ENCODE peak calls at places on chromosomes 5 and 9, in four cellular contexts. One of them, this sample, is unnamed.

GRCh38 chr5:153569036-153569435 is 78.6 kb downstream of the GRIA1 start:
- DNase-seq in HEK293T: no peak
- DNase-seq in HepG2: no peak
- DNase-seq in WTC11: no peak
- DNase-seq in this sample: no peak

GRCh38 chr5:60382761-60383160 is 317.2 kb downstream of the DEPDC1B start:
- DNase-seq in HepG2: no peak
- DNase-seq in WTC11: no peak
- DNase-seq in HEK293T: peak
- DNase-seq in this sample: no peak

GRCh38 chr5:81482595-81482994 is 88.7 kb upstream of the ACOT12 start:
- DNase-seq in WTC11: no peak
- DNase-seq in HepG2: no peak
- DNase-seq in HEK293T: no peak
- DNase-seq in this sample: no peak

GRCh38 chr9:128414461-128414860 is 6.2 kb upstream of the CERCAM start:
- DNase-seq in HepG2: peak
- DNase-seq in HEK293T: no peak
- DNase-seq in WTC11: no peak
- DNase-seq in this sample: peak

GRCh38 chr9:25613709-25614108 is 64.5 kb downstream of the TUSC1 start:
- DNase-seq in WTC11: no peak
- DNase-seq in HepG2: no peak
- DNase-seq in HEK293T: no peak
- DNase-seq in this sample: no peak

GRCh38 chr5:80481019-80481893 is 6.6 kb upstream of the FAM151B start:
- DNase-seq in WTC11: peak
- DNase-seq in HEK293T: peak
- DNase-seq in HepG2: peak
- DNase-seq in this sample: peak

GRCh38 chr9:33211695-33212393 is 28.1 kb upstream of the SPINK4 start:
- DNase-seq in WTC11: peak
- DNase-seq in HepG2: no peak
- DNase-seq in HEK293T: peak
- DNase-seq in this sample: no peak

GRCh38 chr9:35962126-35962906 is 4.4 kb upstream of the OR2S2 start:
- DNase-seq in HepG2: no peak
- DNase-seq in HEK293T: no peak
- DNase-seq in WTC11: peak
- DNase-seq in this sample: no peak

GRCh38 chr5:88677943-88678779 is 204.8 kb downstream of the MEF2C start:
- DNase-seq in WTC11: peak
- DNase-seq in HepG2: no peak
- DNase-seq in HEK293T: no peak
- DNase-seq in this sample: no peak

GRCh38 chr9:136010615-136011341 is 49.6 kb upstream of the UBAC1 start:
- DNase-seq in HepG2: no peak
- DNase-seq in HEK293T: no peak
- DNase-seq in WTC11: peak
- DNase-seq in this sample: no peak

GRCh38 chr5:126376443-126376842 is 46.8 kb upstream of the GRAMD2B start:
- DNase-seq in HEK293T: no peak
- DNase-seq in HepG2: no peak
- DNase-seq in WTC11: no peak
- DNase-seq in this sample: no peak

GRCh38 chr5:99037668-99038067 is 108.9 kb upstream of the CHD1 start:
- DNase-seq in HEK293T: no peak
- DNase-seq in WTC11: peak
- DNase-seq in HepG2: peak
- DNase-seq in this sample: no peak

GRCh38 chr5:107518219-107519015 is 152.3 kb downstream of the EFNA5 start:
- DNase-seq in HepG2: no peak
- DNase-seq in HEK293T: no peak
- DNase-seq in WTC11: no peak
- DNase-seq in this sample: no peak

GRCh38 chr5:123672067-123672466 is 160.1 kb downstream of the CSNK1G3 start:
- DNase-seq in HepG2: no peak
- DNase-seq in HEK293T: no peak
- DNase-seq in WTC11: no peak
- DNase-seq in this sample: no peak

GRCh38 chr5:112735702-112736101 is 2.0 kb upstream of the APC start:
- DNase-seq in HepG2: no peak
- DNase-seq in HEK293T: no peak
- DNase-seq in WTC11: no peak
- DNase-seq in this sample: no peak

GRCh38 chr5:147415663-147416062 is 94.2 kb downstream of the DPYSL3 start:
- DNase-seq in HEK293T: no peak
- DNase-seq in WTC11: no peak
- DNase-seq in HepG2: no peak
- DNase-seq in this sample: no peak

GRCh38 chr5:143696920-143697319 is 115.0 kb upstream of the HMHB1 start:
- DNase-seq in HepG2: no peak
- DNase-seq in HEK293T: no peak
- DNase-seq in WTC11: no peak
- DNase-seq in this sample: no peak

GRCh38 chr5:79544136-79544535 is 30.2 kb upstream of the HOMER1 start:
- DNase-seq in HepG2: no peak
- DNase-seq in WTC11: no peak
- DNase-seq in HEK293T: no peak
- DNase-seq in this sample: no peak

GRCh38 chr9:127336086-127336485 is 60.9 kb upstream of the SLC2A8 start:
- DNase-seq in HEK293T: no peak
- DNase-seq in WTC11: no peak
- DNase-seq in HepG2: no peak
- DNase-seq in this sample: no peak

GRCh38 chr9:20558609-20559016 is 63.7 kb downstream of the MLLT3 start:
- DNase-seq in HepG2: no peak
- DNase-seq in WTC11: no peak
- DNase-seq in HEK293T: no peak
- DNase-seq in this sample: no peak

GRCh38 chr9:89687848-89688247 is 83.0 kb downstream of the GADD45G start:
- DNase-seq in WTC11: no peak
- DNase-seq in HepG2: no peak
- DNase-seq in HEK293T: no peak
- DNase-seq in this sample: no peak

GRCh38 chr5:43066799-43067741 is 27.0 kb upstream of the ANXA2R start:
- DNase-seq in HEK293T: peak
- DNase-seq in HepG2: peak
- DNase-seq in WTC11: peak
- DNase-seq in this sample: peak

GRCh38 chr9:83622433-83622813 is 520 bp upstream of the IDNK start:
- DNase-seq in HepG2: no peak
- DNase-seq in HEK293T: no peak
- DNase-seq in WTC11: no peak
- DNase-seq in this sample: no peak

GRCh38 chr5:72634444-72634843 is 127.2 kb upstream of the ZNF366 start:
- DNase-seq in HepG2: no peak
- DNase-seq in WTC11: no peak
- DNase-seq in HEK293T: no peak
- DNase-seq in this sample: no peak

DNA sequence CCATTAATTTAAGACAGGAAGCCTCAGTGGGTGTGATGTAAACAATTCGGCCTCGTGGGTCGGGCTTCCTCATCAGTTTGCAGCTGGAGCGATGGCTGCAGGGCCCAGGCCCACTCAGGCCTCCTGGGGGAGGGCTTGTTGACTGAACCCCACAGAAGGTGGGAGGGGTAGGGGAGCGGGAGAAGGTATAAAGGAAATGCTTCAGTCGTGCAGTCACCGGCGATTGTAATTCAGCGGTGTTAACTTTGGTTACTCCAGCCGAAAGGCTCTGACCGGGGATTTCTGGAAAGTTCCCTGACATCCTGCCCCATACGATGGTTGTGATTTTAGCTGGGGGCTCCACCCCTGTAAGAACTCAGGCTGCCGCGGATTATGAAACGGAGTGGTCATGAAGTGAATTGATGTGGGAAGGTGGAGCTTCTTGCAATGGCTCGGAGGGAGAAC is 215.3 kb downstream of the PDZD2 start:
- DNase-seq in WTC11: peak
- DNase-seq in HEK293T: no peak
- DNase-seq in HepG2: no peak
- DNase-seq in this sample: no peak
- TF ChIP-seq ELF4 in WTC11: no peak
- TF ChIP-seq ELF4 in HEK293T: no peak
- TF ChIP-seq ELF4 in HepG2: no peak
- TF ChIP-seq ELF4 in this sample: no peak

GRCh38 chr9:85743290-85744128 is 1.8 kb upstream of the AGTPBP1 start:
- DNase-seq in WTC11: no peak
- DNase-seq in HEK293T: peak
- DNase-seq in HepG2: peak
- DNase-seq in this sample: peak
- TF ChIP-seq ELF4 in WTC11: no peak
- TF ChIP-seq ELF4 in HEK293T: no peak
- TF ChIP-seq ELF4 in HepG2: no peak
- TF ChIP-seq ELF4 in this sample: no peak

DNA sequence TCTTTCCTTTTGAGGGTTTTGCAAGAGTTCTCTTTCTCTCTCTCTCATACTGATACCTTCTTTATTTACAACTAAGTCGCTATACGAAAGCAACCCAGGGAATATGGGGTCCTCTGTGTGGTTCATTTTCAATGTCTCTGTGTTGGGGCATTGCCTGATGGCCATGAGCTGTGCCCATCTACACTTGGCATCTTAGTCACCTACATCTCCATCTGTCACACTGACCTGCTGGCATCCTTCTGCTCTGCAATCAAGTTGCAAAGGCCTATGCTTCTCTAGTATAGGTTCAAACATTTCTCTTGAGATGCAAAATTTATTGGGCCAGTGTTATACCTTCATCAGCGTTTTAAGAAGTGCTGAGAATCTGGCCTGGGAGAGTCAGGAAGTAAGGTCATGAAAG is 228.2 kb downstream of the MTRR start:
- DNase-seq in HepG2: no peak
- DNase-seq in WTC11: no peak
- DNase-seq in HEK293T: no peak
- DNase-seq in this sample: no peak
- TF ChIP-seq ELF4 in HepG2: no peak
- TF ChIP-seq ELF4 in WTC11: no peak
- TF ChIP-seq ELF4 in HEK293T: no peak
- TF ChIP-seq ELF4 in this sample: no peak

GRCh38 chr5:33762859-33763258 is 128.9 kb downstream of the ADAMTS12 start:
- DNase-seq in WTC11: no peak
- DNase-seq in HepG2: no peak
- DNase-seq in HEK293T: no peak
- DNase-seq in this sample: no peak

GRCh38 chr5:33756481-33756880 is 135.3 kb downstream of the ADAMTS12 start:
- DNase-seq in HEK293T: no peak
- DNase-seq in WTC11: no peak
- DNase-seq in HepG2: no peak
- DNase-seq in this sample: no peak

GRCh38 chr5:33764786-33765185 is 127.0 kb downstream of the ADAMTS12 start:
- DNase-seq in HEK293T: no peak
- DNase-seq in WTC11: no peak
- DNase-seq in HepG2: no peak
- DNase-seq in this sample: no peak

GRCh38 chr5:33763435-33763834 is 128.4 kb downstream of the ADAMTS12 start:
- DNase-seq in WTC11: no peak
- DNase-seq in HepG2: no peak
- DNase-seq in HEK293T: no peak
- DNase-seq in this sample: no peak

DNA sequence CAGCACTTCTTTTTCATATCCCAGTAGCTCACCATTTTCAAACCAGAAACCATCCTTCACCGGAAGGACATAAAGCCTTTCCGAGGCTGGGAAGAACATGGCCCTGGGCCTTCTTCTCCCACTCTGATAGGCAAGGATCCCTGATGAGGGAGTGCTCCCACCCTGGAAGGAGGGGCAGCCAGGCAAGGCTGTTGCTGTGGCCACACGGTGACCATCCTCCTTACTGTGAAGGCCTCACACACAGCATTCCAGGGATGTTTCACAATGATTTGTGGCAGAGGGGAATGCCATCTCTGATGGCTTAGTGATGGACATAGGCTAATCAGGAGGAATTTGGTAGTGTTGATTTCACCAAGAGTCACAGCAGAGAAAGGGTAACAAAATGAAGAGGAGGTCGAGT is 130.7 kb downstream of the ADAMTS12 start:
- DNase-seq in WTC11: peak
- DNase-seq in HEK293T: no peak
- DNase-seq in HepG2: no peak
- DNase-seq in this sample: no peak
- TF ChIP-seq ELF4 in WTC11: no peak
- TF ChIP-seq ELF4 in HEK293T: no peak
- TF ChIP-seq ELF4 in HepG2: no peak
- TF ChIP-seq ELF4 in this sample: no peak

DNA sequence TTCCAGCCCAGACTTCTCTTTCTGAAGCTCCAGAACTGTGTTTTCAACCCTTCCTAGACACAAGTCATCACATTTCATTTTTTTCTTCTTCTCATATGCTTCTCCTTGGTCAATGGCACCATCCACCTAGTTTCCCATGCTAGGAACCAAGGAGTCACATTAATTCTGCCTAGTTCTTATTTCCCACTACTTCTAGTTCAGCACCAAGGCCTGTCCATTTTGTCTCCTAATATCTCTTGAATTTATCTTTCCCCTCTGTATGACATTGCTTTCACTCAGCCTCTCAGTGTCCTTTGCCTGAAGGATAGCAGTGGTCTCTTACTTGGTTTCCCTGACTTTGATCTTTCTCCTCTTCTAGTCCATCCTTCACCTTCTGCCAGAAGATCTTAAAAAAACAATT is 38.8 kb downstream of the ARHGEF28 start:
- DNase-seq in WTC11: no peak
- DNase-seq in HepG2: no peak
- DNase-seq in HEK293T: no peak
- DNase-seq in this sample: no peak
- TF ChIP-seq ELF4 in WTC11: no peak
- TF ChIP-seq ELF4 in HepG2: no peak
- TF ChIP-seq ELF4 in HEK293T: no peak
- TF ChIP-seq ELF4 in this sample: no peak

This sample was measured in K562.